ENCODE peak calls at places on chromosomes 5 and 9, in eight cellular contexts. One of them, this sample, is unnamed.

GRCh38 chr5:136194611-136195010 is 1.6 kb upstream of the SMIM32 start:
- DNase-seq in WERI-Rb-1: no peak
- DNase-seq in AG10803: no peak
- DNase-seq in choroid plexus epithelial cell: no peak
- DNase-seq in fibroblast of the aortic adventitia: no peak
- DNase-seq in lower leg skin: peak; percentile 71
- DNase-seq in AG04450: no peak
- DNase-seq in H1: peak; percentile 35
- DNase-seq in this sample: no peak

GRCh38 chr5:62779010-62779422 is 200.4 kb downstream of the LRRC70 start:
- DNase-seq in WERI-Rb-1: peak; percentile 15
- DNase-seq in AG10803: peak; percentile 68
- DNase-seq in choroid plexus epithelial cell: peak; percentile 76
- DNase-seq in fibroblast of the aortic adventitia: peak; percentile 78
- DNase-seq in lower leg skin: no peak
- DNase-seq in AG04450: peak; percentile 21
- DNase-seq in H1: no peak
- DNase-seq in this sample: peak; percentile 12

GRCh38 chr5:119049824-119050449 is 20.9 kb upstream of the DMXL1 start:
- DNase-seq in WERI-Rb-1: no peak
- DNase-seq in AG10803: peak; percentile 87
- DNase-seq in choroid plexus epithelial cell: peak; percentile 85
- DNase-seq in fibroblast of the aortic adventitia: peak; percentile 93
- DNase-seq in lower leg skin: no peak
- DNase-seq in AG04450: no peak
- DNase-seq in H1: no peak
- DNase-seq in this sample: peak; percentile 58

GRCh38 chr9:136972335-136972734 is 5.0 kb upstream of the PTGDS start:
- DNase-seq in WERI-Rb-1: no peak
- DNase-seq in AG10803: no peak
- DNase-seq in choroid plexus epithelial cell: no peak
- DNase-seq in fibroblast of the aortic adventitia: no peak
- DNase-seq in lower leg skin: no peak
- DNase-seq in AG04450: no peak
- DNase-seq in H1: no peak
- DNase-seq in this sample: no peak

GRCh38 chr5:132837868-132838267 is 7.4 kb upstream of the SHROOM1 start:
- DNase-seq in WERI-Rb-1: no peak
- DNase-seq in AG10803: no peak
- DNase-seq in choroid plexus epithelial cell: no peak
- DNase-seq in fibroblast of the aortic adventitia: no peak
- DNase-seq in lower leg skin: no peak
- DNase-seq in AG04450: no peak
- DNase-seq in H1: no peak
- DNase-seq in this sample: no peak

GRCh38 chr5:113067635-113068344 is 91.2 kb downstream of the DCP2 start:
- DNase-seq in WERI-Rb-1: no peak
- DNase-seq in AG10803: no peak
- DNase-seq in choroid plexus epithelial cell: peak; percentile 60
- DNase-seq in fibroblast of the aortic adventitia: no peak
- DNase-seq in lower leg skin: peak; percentile 60
- DNase-seq in AG04450: peak; percentile 88
- DNase-seq in H1: no peak
- DNase-seq in this sample: no peak

GRCh38 chr5:175214152-175214551 is 229.8 kb downstream of the DRD1 start:
- DNase-seq in WERI-Rb-1: no peak
- DNase-seq in AG10803: peak; percentile 83
- DNase-seq in choroid plexus epithelial cell: peak; percentile 13
- DNase-seq in fibroblast of the aortic adventitia: peak; percentile 84
- DNase-seq in lower leg skin: no peak
- DNase-seq in AG04450: peak; percentile 85
- DNase-seq in H1: no peak
- DNase-seq in this sample: peak; percentile 13

GRCh38 chr5:99004960-99005359 is 76.2 kb upstream of the CHD1 start:
- DNase-seq in WERI-Rb-1: no peak
- DNase-seq in AG10803: no peak
- DNase-seq in choroid plexus epithelial cell: peak; percentile 19
- DNase-seq in fibroblast of the aortic adventitia: no peak
- DNase-seq in lower leg skin: no peak
- DNase-seq in AG04450: no peak
- DNase-seq in H1: no peak
- DNase-seq in this sample: no peak

GRCh38 chr5:102755691-102756371 is 726 bp downstream of the PAM start:
- DNase-seq in WERI-Rb-1: peak; percentile 42
- DNase-seq in AG10803: peak; percentile 77
- DNase-seq in choroid plexus epithelial cell: peak; percentile 68
- DNase-seq in fibroblast of the aortic adventitia: peak; percentile 66
- DNase-seq in lower leg skin: peak; percentile 95
- DNase-seq in AG04450: no peak
- DNase-seq in H1: peak; percentile 64
- DNase-seq in this sample: peak; percentile 54

GRCh38 chr9:136799854-136800657 is 3.9 kb downstream of the CCDC183 start:
- DNase-seq in WERI-Rb-1: peak; percentile 94
- DNase-seq in AG10803: no peak
- DNase-seq in choroid plexus epithelial cell: peak; percentile 62
- DNase-seq in fibroblast of the aortic adventitia: peak; percentile 18
- DNase-seq in lower leg skin: peak; percentile 95
- DNase-seq in AG04450: no peak
- DNase-seq in H1: peak; percentile 91
- DNase-seq in this sample: no peak

GRCh38 chr5:52786937-52787599 is 648 bp upstream of the ITGA1 start:
- DNase-seq in WERI-Rb-1: peak; percentile 43
- DNase-seq in AG10803: no peak
- DNase-seq in choroid plexus epithelial cell: peak; percentile 50
- DNase-seq in fibroblast of the aortic adventitia: peak; percentile 35
- DNase-seq in lower leg skin: no peak
- DNase-seq in AG04450: no peak
- DNase-seq in H1: no peak
- DNase-seq in this sample: no peak

GRCh38 chr5:31720811-31721345 is 81.9 kb downstream of the PDZD2 start:
- DNase-seq in WERI-Rb-1: no peak
- DNase-seq in AG10803: no peak
- DNase-seq in choroid plexus epithelial cell: no peak
- DNase-seq in fibroblast of the aortic adventitia: no peak
- DNase-seq in lower leg skin: peak; percentile 20
- DNase-seq in AG04450: no peak
- DNase-seq in H1: no peak
- DNase-seq in this sample: no peak

GRCh38 chr5:58261605-58262004 is 198.3 kb downstream of the PLK2 start:
- DNase-seq in WERI-Rb-1: no peak
- DNase-seq in AG10803: peak; percentile 76
- DNase-seq in choroid plexus epithelial cell: no peak
- DNase-seq in fibroblast of the aortic adventitia: peak; percentile 94
- DNase-seq in lower leg skin: no peak
- DNase-seq in AG04450: no peak
- DNase-seq in H1: no peak
- DNase-seq in this sample: no peak

GRCh38 chr5:15135661-15136060 is 264.1 kb upstream of the ANKH start:
- DNase-seq in WERI-Rb-1: no peak
- DNase-seq in AG10803: no peak
- DNase-seq in choroid plexus epithelial cell: no peak
- DNase-seq in fibroblast of the aortic adventitia: no peak
- DNase-seq in lower leg skin: no peak
- DNase-seq in AG04450: no peak
- DNase-seq in H1: no peak
- DNase-seq in this sample: no peak

GRCh38 chr5:134555223-134555790 is 29.8 kb downstream of the JADE2 start:
- DNase-seq in WERI-Rb-1: no peak
- DNase-seq in AG10803: no peak
- DNase-seq in choroid plexus epithelial cell: no peak
- DNase-seq in fibroblast of the aortic adventitia: peak; percentile 29
- DNase-seq in lower leg skin: no peak
- DNase-seq in AG04450: no peak
- DNase-seq in H1: no peak
- DNase-seq in this sample: no peak

GRCh38 chr5:66741394-66741793 is 145.2 kb downstream of the MAST4 start:
- DNase-seq in WERI-Rb-1: no peak
- DNase-seq in AG10803: no peak
- DNase-seq in choroid plexus epithelial cell: no peak
- DNase-seq in fibroblast of the aortic adventitia: no peak
- DNase-seq in lower leg skin: no peak
- DNase-seq in AG04450: no peak
- DNase-seq in H1: no peak
- DNase-seq in this sample: no peak

GRCh38 chr5:6279607-6280006 is 98.7 kb downstream of the MED10 start:
- DNase-seq in WERI-Rb-1: no peak
- DNase-seq in AG10803: no peak
- DNase-seq in choroid plexus epithelial cell: no peak
- DNase-seq in fibroblast of the aortic adventitia: no peak
- DNase-seq in lower leg skin: peak; percentile 37
- DNase-seq in AG04450: no peak
- DNase-seq in H1: no peak
- DNase-seq in this sample: no peak

GRCh38 chr5:6286404-6286803 is 91.9 kb downstream of the MED10 start:
- DNase-seq in WERI-Rb-1: no peak
- DNase-seq in AG10803: no peak
- DNase-seq in choroid plexus epithelial cell: no peak
- DNase-seq in fibroblast of the aortic adventitia: no peak
- DNase-seq in lower leg skin: peak; percentile 58
- DNase-seq in AG04450: no peak
- DNase-seq in H1: no peak
- DNase-seq in this sample: no peak

GRCh38 chr5:6287136-6287535 is 91.2 kb downstream of the MED10 start:
- DNase-seq in WERI-Rb-1: no peak
- DNase-seq in AG10803: no peak
- DNase-seq in choroid plexus epithelial cell: no peak
- DNase-seq in fibroblast of the aortic adventitia: no peak
- DNase-seq in lower leg skin: no peak
- DNase-seq in AG04450: no peak
- DNase-seq in H1: no peak
- DNase-seq in this sample: no peak

GRCh38 chr5:6280425-6281100 is 97.8 kb downstream of the MED10 start:
- DNase-seq in WERI-Rb-1: no peak
- DNase-seq in AG10803: no peak
- DNase-seq in choroid plexus epithelial cell: no peak
- DNase-seq in fibroblast of the aortic adventitia: no peak
- DNase-seq in lower leg skin: peak; percentile 23
- DNase-seq in AG04450: no peak
- DNase-seq in H1: no peak
- DNase-seq in this sample: no peak

DNA sequence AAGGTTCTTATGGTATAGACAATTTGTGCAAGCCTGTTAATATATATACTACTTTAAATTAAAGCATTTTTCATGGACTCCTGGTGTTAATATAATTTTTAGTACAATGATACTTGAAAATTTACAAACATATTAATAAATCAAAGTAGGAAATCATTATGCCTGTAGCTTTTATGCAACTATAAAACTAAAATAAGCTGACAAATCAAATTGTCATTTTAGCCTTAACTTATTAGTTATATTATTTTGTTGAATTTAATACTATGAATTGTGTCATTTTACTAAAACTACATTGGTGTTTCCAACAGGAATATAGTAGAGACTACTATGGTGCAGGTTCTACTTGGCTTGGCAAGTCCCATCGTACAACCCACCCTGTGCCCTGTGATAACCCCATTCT is 96.0 kb downstream of the MED10 start:
- DNase-seq in WERI-Rb-1: no peak
- DNase-seq in AG10803: no peak
- DNase-seq in choroid plexus epithelial cell: no peak
- DNase-seq in fibroblast of the aortic adventitia: no peak
- DNase-seq in lower leg skin: no peak
- DNase-seq in AG04450: no peak
- DNase-seq in H1: no peak
- DNase-seq in this sample: no peak
- TF ChIP-seq CTCF in WERI-Rb-1: no peak
- TF ChIP-seq CTCF in AG10803: no peak
- TF ChIP-seq CTCF in choroid plexus epithelial cell: no peak
- TF ChIP-seq CTCF in fibroblast of the aortic adventitia: no peak
- TF ChIP-seq CTCF in lower leg skin: no peak
- TF ChIP-seq CTCF in AG04450: no peak
- TF ChIP-seq CTCF in H1: no peak
- TF ChIP-seq CTCF in this sample: no peak

DNA sequence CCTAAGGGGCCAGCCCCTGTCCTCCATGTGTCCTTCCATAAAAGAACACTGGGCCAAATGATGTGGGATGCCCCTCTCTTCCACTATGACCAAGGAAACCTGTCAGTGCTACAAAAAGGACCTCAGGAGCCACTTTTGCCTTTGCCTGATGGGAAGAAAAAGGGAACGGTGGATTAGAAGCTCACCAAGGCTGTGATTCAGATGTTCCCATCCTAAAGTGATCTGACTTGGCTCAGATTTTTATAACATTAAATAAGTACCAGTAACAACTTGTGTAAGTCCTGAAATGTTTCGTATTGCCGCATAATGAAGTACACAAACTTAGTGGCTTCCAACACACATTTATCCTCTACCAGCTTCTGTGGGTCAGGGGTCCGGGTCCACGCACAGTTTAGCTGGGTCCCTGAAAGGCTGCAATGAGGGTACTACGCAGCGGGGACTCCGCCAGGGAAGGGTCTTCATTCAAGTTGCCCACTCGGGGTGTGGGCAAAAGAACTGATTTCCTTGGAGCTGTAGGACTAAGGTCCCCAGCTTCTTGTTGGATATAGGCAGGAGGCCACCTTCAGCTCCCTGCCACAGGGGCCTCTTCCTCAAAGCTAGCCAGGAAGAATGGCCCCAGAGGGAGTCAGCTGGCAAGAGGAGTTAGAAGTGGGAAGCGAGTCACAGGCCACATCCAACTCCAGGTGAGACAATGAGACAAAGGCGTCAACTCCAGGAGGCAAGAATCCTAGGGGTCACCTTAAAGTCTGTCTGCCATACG is 60.4 kb downstream of the RAPGEF1 start:
- DNase-seq in WERI-Rb-1: no peak
- DNase-seq in AG10803: no peak
- DNase-seq in choroid plexus epithelial cell: no peak
- DNase-seq in fibroblast of the aortic adventitia: no peak
- DNase-seq in lower leg skin: no peak
- DNase-seq in AG04450: no peak
- DNase-seq in H1: no peak
- DNase-seq in this sample: no peak
- H3K4me3 ChIP-seq in WERI-Rb-1: no peak overlapping the region
- H3K4me3 ChIP-seq in AG10803: no peak overlapping the region
- H3K4me3 ChIP-seq in choroid plexus epithelial cell: no peak overlapping the region
- H3K4me3 ChIP-seq in fibroblast of the aortic adventitia: no peak overlapping the region
- H3K4me3 ChIP-seq in lower leg skin: no peak overlapping the region
- H3K4me3 ChIP-seq in AG04450: no peak overlapping the region
- H3K4me3 ChIP-seq in H1: peak overlapping the region; percentile 8
- H3K4me3 ChIP-seq in this sample: no peak overlapping the region

DNA sequence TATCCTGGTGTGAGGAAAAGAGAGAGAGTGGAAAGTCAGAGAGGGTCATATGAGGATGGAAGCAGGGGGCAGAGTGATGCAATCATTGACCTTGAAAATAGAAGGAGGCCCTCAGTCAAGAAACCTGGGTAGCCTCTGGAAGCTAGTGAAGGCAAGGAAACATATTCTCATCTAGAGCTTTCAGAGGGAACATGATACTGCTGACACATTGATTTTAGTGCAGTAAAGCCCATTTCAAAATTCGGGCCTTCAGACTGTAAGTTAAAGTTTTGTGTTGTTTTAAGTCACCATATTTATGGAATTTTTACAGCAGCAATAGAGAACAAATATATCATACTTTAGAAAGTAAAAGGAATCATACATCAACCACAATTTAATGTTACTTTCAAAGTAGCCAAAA is 87.0 kb downstream of the ADAMTS19 start:
- DNase-seq in WERI-Rb-1: no peak
- DNase-seq in AG10803: no peak
- DNase-seq in choroid plexus epithelial cell: no peak
- DNase-seq in fibroblast of the aortic adventitia: no peak
- DNase-seq in lower leg skin: no peak
- DNase-seq in AG04450: no peak
- DNase-seq in H1: no peak
- DNase-seq in this sample: no peak
- TF ChIP-seq CTCF in WERI-Rb-1: no peak
- TF ChIP-seq CTCF in AG10803: no peak
- TF ChIP-seq CTCF in choroid plexus epithelial cell: no peak
- TF ChIP-seq CTCF in fibroblast of the aortic adventitia: no peak
- TF ChIP-seq CTCF in lower leg skin: no peak
- TF ChIP-seq CTCF in AG04450: no peak
- TF ChIP-seq CTCF in H1: no peak
- TF ChIP-seq CTCF in this sample: no peak

GRCh38 chr9:77649109-77649812 is 1.1 kb upstream of the GNA14 start:
- DNase-seq in WERI-Rb-1: no peak
- DNase-seq in AG10803: peak; percentile 23
- DNase-seq in choroid plexus epithelial cell: peak; percentile 68
- DNase-seq in fibroblast of the aortic adventitia: peak; percentile 56
- DNase-seq in lower leg skin: no peak
- DNase-seq in AG04450: no peak
- DNase-seq in H1: no peak
- DNase-seq in this sample: no peak
- H3K4me3 ChIP-seq in WERI-Rb-1: no peak overlapping the region
- H3K4me3 ChIP-seq in AG10803: no peak overlapping the region
- H3K4me3 ChIP-seq in choroid plexus epithelial cell: peak overlapping the region; percentile 59
- H3K4me3 ChIP-seq in fibroblast of the aortic adventitia: no peak overlapping the region
- H3K4me3 ChIP-seq in lower leg skin: no peak overlapping the region
- H3K4me3 ChIP-seq in AG04450: no peak overlapping the region
- H3K4me3 ChIP-seq in H1: peak overlapping the region; percentile 79
- H3K4me3 ChIP-seq in this sample: peak overlapping the region; percentile 55

This sample was measured in epithelial cell of proximal tubule.